ENCODE peak calls at places on chromosomes 16 and 17, in eight cellular contexts. One of them, this sample, is unnamed.
A peak's percentile ranks its signal among the peaks of the same experiment; 100 is the strongest.

GRCh38 chr17:2929881-2930533 is 133.4 kb downstream of the OR1D5 start:
- DNase-seq in ACHN: peak; percentile 24
- DNase-seq in KBM-7: peak; percentile 35
- DNase-seq in fibroblast of pulmonary artery: peak; percentile 39
- DNase-seq in anterior cingulate cortex: no peak
- DNase-seq in activated T-cell treated with anti-CD3 and anti-CD28 coated beads, Interleukin-2, amount 50 U/mL, for 4 hours: peak; percentile 10
- DNase-seq in PC-3: peak; percentile 57
- DNase-seq in NB4: peak; percentile 22
- DNase-seq in this sample: no peak

GRCh38 chr17:80772906-80773242 is 218.8 kb upstream of the CHMP6 start:
- DNase-seq in ACHN: no peak
- DNase-seq in KBM-7: no peak
- DNase-seq in fibroblast of pulmonary artery: no peak
- DNase-seq in anterior cingulate cortex: no peak
- DNase-seq in activated T-cell treated with anti-CD3 and anti-CD28 coated beads, Interleukin-2, amount 50 U/mL, for 4 hours: no peak
- DNase-seq in PC-3: no peak
- DNase-seq in NB4: no peak
- DNase-seq in this sample: no peak

GRCh38 chr17:5272313-5272712 is 9.8 kb upstream of the RABEP1 start:
- DNase-seq in ACHN: no peak
- DNase-seq in KBM-7: no peak
- DNase-seq in fibroblast of pulmonary artery: no peak
- DNase-seq in anterior cingulate cortex: no peak
- DNase-seq in activated T-cell treated with anti-CD3 and anti-CD28 coated beads, Interleukin-2, amount 50 U/mL, for 4 hours: no peak
- DNase-seq in PC-3: peak; percentile 10
- DNase-seq in NB4: no peak
- DNase-seq in this sample: no peak

GRCh38 chr17:32253117-32253611 is 12.5 kb upstream of the RHBDL3 start:
- DNase-seq in ACHN: peak; percentile 82
- DNase-seq in KBM-7: peak; percentile 85
- DNase-seq in fibroblast of pulmonary artery: peak; percentile 80
- DNase-seq in anterior cingulate cortex: peak; percentile 65
- DNase-seq in activated T-cell treated with anti-CD3 and anti-CD28 coated beads, Interleukin-2, amount 50 U/mL, for 4 hours: peak; percentile 45
- DNase-seq in PC-3: peak; percentile 80
- DNase-seq in NB4: peak; percentile 81
- DNase-seq in this sample: no peak

GRCh38 chr17:72984925-72985322 is 107.6 kb downstream of the SLC39A11 start:
- DNase-seq in ACHN: no peak
- DNase-seq in KBM-7: no peak
- DNase-seq in fibroblast of pulmonary artery: no peak
- DNase-seq in anterior cingulate cortex: no peak
- DNase-seq in activated T-cell treated with anti-CD3 and anti-CD28 coated beads, Interleukin-2, amount 50 U/mL, for 4 hours: no peak
- DNase-seq in PC-3: peak; percentile 81
- DNase-seq in NB4: no peak
- DNase-seq in this sample: no peak

GRCh38 chr17:47205419-47205963 is 3.7 kb upstream of the MYL4 start:
- DNase-seq in ACHN: peak; percentile 95
- DNase-seq in KBM-7: peak; percentile 49
- DNase-seq in fibroblast of pulmonary artery: peak; percentile 57
- DNase-seq in anterior cingulate cortex: no peak
- DNase-seq in activated T-cell treated with anti-CD3 and anti-CD28 coated beads, Interleukin-2, amount 50 U/mL, for 4 hours: peak; percentile 46
- DNase-seq in PC-3: no peak
- DNase-seq in NB4: no peak
- DNase-seq in this sample: no peak

GRCh38 chr16:14088155-14088753 is 17.1 kb downstream of the MRTFB start:
- DNase-seq in ACHN: no peak
- DNase-seq in KBM-7: no peak
- DNase-seq in fibroblast of pulmonary artery: peak; percentile 24
- DNase-seq in anterior cingulate cortex: no peak
- DNase-seq in activated T-cell treated with anti-CD3 and anti-CD28 coated beads, Interleukin-2, amount 50 U/mL, for 4 hours: no peak
- DNase-seq in PC-3: no peak
- DNase-seq in NB4: no peak
- DNase-seq in this sample: no peak

GRCh38 chr16:19116711-19117449 is 3.1 kb downstream of the ITPRIPL2 start:
- DNase-seq in ACHN: no peak
- DNase-seq in KBM-7: no peak
- DNase-seq in fibroblast of pulmonary artery: peak; percentile 38
- DNase-seq in anterior cingulate cortex: no peak
- DNase-seq in activated T-cell treated with anti-CD3 and anti-CD28 coated beads, Interleukin-2, amount 50 U/mL, for 4 hours: no peak
- DNase-seq in PC-3: no peak
- DNase-seq in NB4: peak; percentile 71
- DNase-seq in this sample: no peak

GRCh38 chr17:20066253-20066652 is 57.1 kb downstream of the SPECC1 start:
- DNase-seq in ACHN: peak; percentile 83
- DNase-seq in KBM-7: no peak
- DNase-seq in fibroblast of pulmonary artery: peak; percentile 83
- DNase-seq in anterior cingulate cortex: no peak
- DNase-seq in activated T-cell treated with anti-CD3 and anti-CD28 coated beads, Interleukin-2, amount 50 U/mL, for 4 hours: no peak
- DNase-seq in PC-3: peak; percentile 99
- DNase-seq in NB4: no peak
- DNase-seq in this sample: no peak

GRCh38 chr17:31197991-31198390 is 99.0 kb downstream of the OMG start:
- DNase-seq in ACHN: no peak
- DNase-seq in KBM-7: no peak
- DNase-seq in fibroblast of pulmonary artery: no peak
- DNase-seq in anterior cingulate cortex: no peak
- DNase-seq in activated T-cell treated with anti-CD3 and anti-CD28 coated beads, Interleukin-2, amount 50 U/mL, for 4 hours: no peak
- DNase-seq in PC-3: peak; percentile 50
- DNase-seq in NB4: no peak
- DNase-seq in this sample: no peak

GRCh38 chr17:75478508-75478907 is 22.1 kb downstream of the TMEM94 start:
- DNase-seq in ACHN: no peak
- DNase-seq in KBM-7: no peak
- DNase-seq in fibroblast of pulmonary artery: no peak
- DNase-seq in anterior cingulate cortex: no peak
- DNase-seq in activated T-cell treated with anti-CD3 and anti-CD28 coated beads, Interleukin-2, amount 50 U/mL, for 4 hours: no peak
- DNase-seq in PC-3: no peak
- DNase-seq in NB4: no peak
- DNase-seq in this sample: no peak

GRCh38 chr16:23509763-23510153 is 536 bp downstream of the GGA2 start:
- DNase-seq in ACHN: peak; percentile 61
- DNase-seq in KBM-7: peak; percentile 49
- DNase-seq in fibroblast of pulmonary artery: peak; percentile 27
- DNase-seq in anterior cingulate cortex: no peak
- DNase-seq in activated T-cell treated with anti-CD3 and anti-CD28 coated beads, Interleukin-2, amount 50 U/mL, for 4 hours: peak; percentile 7
- DNase-seq in PC-3: peak; percentile 22
- DNase-seq in NB4: peak; percentile 69
- DNase-seq in this sample: no peak

GRCh38 chr17:17844079-17844478 is 7.3 kb upstream of the SREBF1 start:
- DNase-seq in ACHN: no peak
- DNase-seq in KBM-7: no peak
- DNase-seq in fibroblast of pulmonary artery: no peak
- DNase-seq in anterior cingulate cortex: no peak
- DNase-seq in activated T-cell treated with anti-CD3 and anti-CD28 coated beads, Interleukin-2, amount 50 U/mL, for 4 hours: no peak
- DNase-seq in PC-3: no peak
- DNase-seq in NB4: no peak
- DNase-seq in this sample: no peak

GRCh38 chr17:8799001-8799850 is at the start of gene MFSD6L:
- DNase-seq in ACHN: no peak
- DNase-seq in KBM-7: no peak
- DNase-seq in fibroblast of pulmonary artery: peak; percentile 13
- DNase-seq in anterior cingulate cortex: no peak
- DNase-seq in activated T-cell treated with anti-CD3 and anti-CD28 coated beads, Interleukin-2, amount 50 U/mL, for 4 hours: no peak
- DNase-seq in PC-3: no peak
- DNase-seq in NB4: no peak
- DNase-seq in this sample: no peak

GRCh38 chr17:40702271-40702670 is 1.3 kb downstream of the KRT24 start:
- DNase-seq in ACHN: no peak
- DNase-seq in KBM-7: no peak
- DNase-seq in fibroblast of pulmonary artery: no peak
- DNase-seq in anterior cingulate cortex: no peak
- DNase-seq in activated T-cell treated with anti-CD3 and anti-CD28 coated beads, Interleukin-2, amount 50 U/mL, for 4 hours: no peak
- DNase-seq in PC-3: peak; percentile 15
- DNase-seq in NB4: no peak
- DNase-seq in this sample: no peak

GRCh38 chr17:33284022-33284421 is 9.1 kb downstream of the ASIC2 start:
- DNase-seq in ACHN: no peak
- DNase-seq in KBM-7: no peak
- DNase-seq in fibroblast of pulmonary artery: peak; percentile 79
- DNase-seq in anterior cingulate cortex: no peak
- DNase-seq in activated T-cell treated with anti-CD3 and anti-CD28 coated beads, Interleukin-2, amount 50 U/mL, for 4 hours: no peak
- DNase-seq in PC-3: peak; percentile 81
- DNase-seq in NB4: no peak
- DNase-seq in this sample: no peak

GRCh38 chr17:72640415-72641165 is 451.9 kb downstream of the SLC39A11 start:
- DNase-seq in ACHN: no peak
- DNase-seq in KBM-7: no peak
- DNase-seq in fibroblast of pulmonary artery: no peak
- DNase-seq in anterior cingulate cortex: no peak
- DNase-seq in activated T-cell treated with anti-CD3 and anti-CD28 coated beads, Interleukin-2, amount 50 U/mL, for 4 hours: no peak
- DNase-seq in PC-3: peak; percentile 70
- DNase-seq in NB4: no peak
- DNase-seq in this sample: no peak

GRCh38 chr17:29177871-29178749 is 2.1 kb downstream of the MYO18A start:
- DNase-seq in ACHN: no peak
- DNase-seq in KBM-7: peak; percentile 28
- DNase-seq in fibroblast of pulmonary artery: no peak
- DNase-seq in anterior cingulate cortex: no peak
- DNase-seq in activated T-cell treated with anti-CD3 and anti-CD28 coated beads, Interleukin-2, amount 50 U/mL, for 4 hours: no peak
- DNase-seq in PC-3: peak; percentile 8
- DNase-seq in NB4: no peak
- DNase-seq in this sample: no peak

GRCh38 chr16:88533945-88534641 is 36.1 kb upstream of the ZC3H18 start:
- DNase-seq in ACHN: peak; percentile 80
- DNase-seq in KBM-7: no peak
- DNase-seq in fibroblast of pulmonary artery: peak; percentile 58
- DNase-seq in anterior cingulate cortex: peak; percentile 75
- DNase-seq in activated T-cell treated with anti-CD3 and anti-CD28 coated beads, Interleukin-2, amount 50 U/mL, for 4 hours: peak; percentile 74
- DNase-seq in PC-3: peak; percentile 64
- DNase-seq in NB4: peak; percentile 84
- DNase-seq in this sample: no peak

This sample was measured in cortex of kidney.